ENCODE peak calls at places on chromosomes 7 and 10, in five cellular contexts. X, K, M, W and B are unnamed samples.
A peak's percentile ranks its signal among the peaks of the same experiment; 100 is the strongest.

GRCh38 chr7:24325708-24326107 is 41.7 kb downstream of the NPY start:
- ATAC-seq in X (no peak), K (no peak), M (no peak), W (no peak), B (peak; percentile 42)

GRCh38 chr10:50604049-50604640 is 19.6 kb downstream of the SGMS1 start:
- ATAC-seq in X (peak; percentile 57), K (peak; percentile 6), M (peak; percentile 44), W (no peak), B (no peak)

GRCh38 chr10:72235544-72236279 is 19.6 kb upstream of the ASCC1 start:
- ATAC-seq in X (no peak), K (no peak), M (no peak), W (peak; percentile 74), B (no peak)

GRCh38 chr10:78255796-78256638 is 222.4 kb downstream of the RPS24 start:
- ATAC-seq in X (no peak), K (peak; percentile 89), M (no peak), W (peak; percentile 97), B (peak; percentile 83)

GRCh38 chr10:86225098-86225782 is 141.4 kb downstream of the GRID1 start:
- ATAC-seq in X (peak; percentile 26), K (peak; percentile 55), M (no peak), W (no peak), B (peak; percentile 30)

GRCh38 chr10:72272689-72273409 is 875 bp upstream of the DDIT4 start:
- ATAC-seq in X (peak; percentile 11), K (peak; percentile 67), M (no peak), W (peak; percentile 74), B (peak; percentile 12)

GRCh38 chr7:5478568-5479045 is 55.0 kb upstream of the TNRC18 start:
- ATAC-seq in X (peak; percentile 53), K (peak; percentile 6), M (peak; percentile 46), W (no peak), B (peak; percentile 17)

GRCh38 chr10:97531401-97531985 is 32.8 kb downstream of the UBTD1 start:
- ATAC-seq in X (no peak), K (peak; percentile 19), M (no peak), W (no peak), B (no peak)

GRCh38 chr10:4333474-4333894 is 492.5 kb upstream of the AKR1E2 start:
- ATAC-seq in X (no peak), K (no peak), M (no peak), W (no peak), B (no peak)

GRCh38 chr10:114395361-114396022 is 8.8 kb downstream of the AFAP1L2 start:
- ATAC-seq in X (peak; percentile 60), K (no peak), M (no peak), W (no peak), B (no peak)

GRCh38 chr7:116963234-116963633 is 9.9 kb downstream of the ST7 start:
- ATAC-seq in X (no peak), K (no peak), M (no peak), W (peak; percentile 61), B (no peak)

GRCh38 chr7:133887459-133887858 is 239.7 kb upstream of the LRGUK start:
- ATAC-seq in X (no peak), K (no peak), M (no peak), W (no peak), B (no peak)

GRCh38 chr7:1418505-1419309 is 40.6 kb downstream of the MICALL2 start:
- ATAC-seq in X (no peak), K (no peak), M (no peak), W (no peak), B (peak; percentile 41)

GRCh38 chr10:8325015-8325414 is 270.5 kb downstream of the GATA3 start:
- ATAC-seq in X (no peak), K (no peak), M (no peak), W (no peak), B (no peak)

GRCh38 chr10:60423920-60424319 is 34.2 kb upstream of the ANK3 start:
- ATAC-seq in X (no peak), K (no peak), M (no peak), W (no peak), B (no peak)

GRCh38 chr7:3879337-3880054 is 578.4 kb downstream of the SDK1 start:
- ATAC-seq in X (no peak), K (peak; percentile 44), M (no peak), W (no peak), B (no peak)

GRCh38 chr7:17915796-17916195 is 24.5 kb downstream of the SNX13 start:
- ATAC-seq in X (no peak), K (no peak), M (no peak), W (no peak), B (no peak)

GRCh38 chr7:122935620-122936019 is 49.4 kb upstream of the CADPS2 start:
- ATAC-seq in X (no peak), K (no peak), M (no peak), W (no peak), B (no peak)

GRCh38 chr7:106855540-106856132 is 9.4 kb upstream of the PIK3CG start:
- ATAC-seq in X (peak; percentile 73), K (no peak), M (no peak), W (no peak), B (no peak)

GRCh38 chr7:51263631-51264484 is 52.8 kb downstream of the COBL start:
- ATAC-seq in X (no peak), K (peak; percentile 92), M (no peak), W (peak; percentile 72), B (peak; percentile 85)

GRCh38 chr7:129213828-129214227 is 11.0 kb upstream of the AHCYL2 start:
- ATAC-seq in X (no peak), K (no peak), M (no peak), W (no peak), B (peak; percentile 29)

GRCh38 chr7:137934941-137935848 is 66.7 kb downstream of the CREB3L2 start:
- ATAC-seq in X (peak; percentile 62), K (no peak), M (peak; percentile 88), W (no peak), B (no peak)

GRCh38 chr7:48110868-48111267 is 21.8 kb downstream of the UPP1 start:
- ATAC-seq in X (no peak), K (no peak), M (no peak), W (no peak), B (no peak)

GRCh38 chr7:50367570-50367969 is 63.1 kb downstream of the IKZF1 start:
- ATAC-seq in X (peak; percentile 67), K (no peak), M (no peak), W (no peak), B (no peak)